ENCODE peak calls at places on chromosomes 12 and 14, in nine cellular contexts. K, S, L, B, V, O, Y, W and F are unnamed samples.
A peak's percentile ranks its signal among the peaks of the same experiment; 100 is the strongest.

GRCh38 chr14:52222901-52223300 is 44.6 kb upstream of the PTGDR start:
- DNase-seq in W (no peak), L (peak; percentile 8), V (no peak), B (no peak), S (no peak), Y (peak; percentile 13), K (no peak), O (no peak), F (no peak)

GRCh38 chr12:613996-614726 is 49.1 kb downstream of the NINJ2 start:
- DNase-seq in O (no peak), Y (peak; percentile 41), K (no peak), V (no peak), W (no peak), L (no peak), S (no peak), B (peak; percentile 23), F (no peak)

GRCh38 chr14:55807059-55807499 is 227.1 kb downstream of the KTN1 start:
- DNase-seq in S (peak; percentile 84), K (peak; percentile 70), B (peak; percentile 99), W (peak; percentile 8), O (peak; percentile 50), Y (no peak), V (peak; percentile 86), L (no peak), F (no peak)

GRCh38 chr12:93972411-93973208 is 175.8 kb upstream of the PLXNC1 start:
- DNase-seq in W (peak; percentile 82), K (no peak), V (no peak), Y (no peak), S (no peak), L (no peak), O (no peak), B (peak; percentile 54), F (no peak)

GRCh38 chr12:121110211-121110940 is 22.3 kb upstream of the P2RX7 start:
- DNase-seq in B (peak; percentile 79), S (peak; percentile 53), W (peak; percentile 78), K (peak; percentile 56), L (peak; percentile 63), V (peak; percentile 50), O (peak; percentile 23), Y (peak; percentile 74), F (peak; percentile 72)

GRCh38 chr12:63495974-63496373 is 172.3 kb downstream of the DPY19L2 start:
- DNase-seq in S (no peak), V (no peak), K (no peak), Y (no peak), O (peak; percentile 76), L (no peak), B (no peak), W (no peak), F (no peak)

GRCh38 chr12:120094485-120094884 is 22.1 kb downstream of the RAB35 start:
- DNase-seq in B (no peak), K (no peak), V (no peak), W (no peak), Y (no peak), S (no peak), L (no peak), O (no peak), F (no peak)

GRCh38 chr12:31035226-31035625 is 38.4 kb upstream of the DDX11 start:
- DNase-seq in W (peak; percentile 29), S (no peak), V (no peak), Y (no peak), B (no peak), K (no peak), L (no peak), O (no peak), F (no peak)

GRCh38 chr12:132451172-132451835 is 38.6 kb upstream of the FBRSL1 start:
- DNase-seq in K (no peak), Y (no peak), O (no peak), S (no peak), W (no peak), V (no peak), B (no peak), L (no peak), F (no peak)

GRCh38 chr12:103050273-103050672 is 92.8 kb downstream of the ASCL1 start:
- DNase-seq in S (no peak), B (no peak), Y (no peak), O (no peak), W (no peak), K (no peak), L (no peak), V (no peak), F (no peak)

GRCh38 chr12:67357726-67358125 is 88.6 kb downstream of the CAND1 start:
- DNase-seq in O (no peak), V (no peak), Y (no peak), B (no peak), S (no peak), K (no peak), W (no peak), L (no peak), F (no peak)

GRCh38 chr14:71321556-71322315 is 414.5 kb downstream of the PCNX1 start:
- DNase-seq in B (peak; percentile 60), O (peak; percentile 61), W (peak; percentile 64), S (no peak), K (peak; percentile 65), L (no peak), Y (no peak), V (no peak), F (no peak)

GRCh38 chr12:124567035-124567672 is at the start of gene NCOR2:
- DNase-seq in W (no peak), L (no peak), S (peak; percentile 16), B (no peak), Y (no peak), K (no peak), O (no peak), V (no peak), F (peak; percentile 54)

GRCh38 chr14:24430682-24431568 is 1.2 kb downstream of the KHNYN start:
- DNase-seq in W (peak; percentile 74), B (peak; percentile 61), L (no peak), V (no peak), S (no peak), O (no peak), Y (peak; percentile 41), K (no peak), F (no peak)

GRCh38 chr12:26746315-26746714 is 86.7 kb downstream of the ITPR2 start:
- DNase-seq in B (peak; percentile 56), V (no peak), K (no peak), O (no peak), S (no peak), L (no peak), W (peak; percentile 75), Y (no peak), F (no peak)

GRCh38 chr12:130017571-130018449 is 114.0 kb upstream of the TMEM132D start:
- DNase-seq in Y (no peak), O (no peak), V (no peak), L (no peak), K (no peak), S (no peak), W (no peak), B (no peak), F (no peak)

GRCh38 chr14:51240804-51241380 is 845 bp downstream of the TMX1 start:
- DNase-seq in Y (no peak), B (no peak), K (no peak), W (no peak), L (no peak), O (no peak), S (no peak), V (no peak), F (no peak)

GRCh38 chr12:71981149-71981548 is 42.5 kb downstream of the TPH2 start:
- DNase-seq in K (no peak), Y (no peak), L (no peak), B (peak; percentile 2), O (no peak), S (no peak), V (no peak), W (peak; percentile 1), F (no peak)

GRCh38 chr12:117032593-117033381 is 66.4 kb downstream of the TESC start:
- DNase-seq in O (no peak), S (no peak), K (no peak), W (peak; percentile 12), B (peak; percentile 27), V (no peak), L (no peak), Y (peak; percentile 33), F (no peak)

GRCh38 chr12:105369014-105369413 is 38.5 kb downstream of the C12orf75 start:
- DNase-seq in K (no peak), O (no peak), L (no peak), B (peak; percentile 68), Y (no peak), V (no peak), W (peak; percentile 84), S (no peak), F (no peak)

GRCh38 chr12:24027352-24027751 is 77.9 kb upstream of the SOX5 start:
- DNase-seq in W (no peak), S (no peak), B (no peak), Y (no peak), K (no peak), V (no peak), O (no peak), L (no peak), F (no peak)
- TF ChIP-seq CTCF in W (no peak), S (no peak), B (no peak), Y (no peak), K (no peak), V (no peak), O (no peak), L (no peak), F (no peak)

GRCh38 chr12:42145552-42146215 is 1.0 kb upstream of the GXYLT1 start:
- DNase-seq in S (no peak), B (no peak), O (no peak), W (no peak), V (no peak), K (no peak), L (no peak), Y (no peak), F (no peak)
- TF ChIP-seq CTCF in S (no peak), B (no peak), O (no peak), W (no peak), V (no peak), K (peak; percentile 8), L (no peak), Y (no peak), F (no peak)

DNA sequence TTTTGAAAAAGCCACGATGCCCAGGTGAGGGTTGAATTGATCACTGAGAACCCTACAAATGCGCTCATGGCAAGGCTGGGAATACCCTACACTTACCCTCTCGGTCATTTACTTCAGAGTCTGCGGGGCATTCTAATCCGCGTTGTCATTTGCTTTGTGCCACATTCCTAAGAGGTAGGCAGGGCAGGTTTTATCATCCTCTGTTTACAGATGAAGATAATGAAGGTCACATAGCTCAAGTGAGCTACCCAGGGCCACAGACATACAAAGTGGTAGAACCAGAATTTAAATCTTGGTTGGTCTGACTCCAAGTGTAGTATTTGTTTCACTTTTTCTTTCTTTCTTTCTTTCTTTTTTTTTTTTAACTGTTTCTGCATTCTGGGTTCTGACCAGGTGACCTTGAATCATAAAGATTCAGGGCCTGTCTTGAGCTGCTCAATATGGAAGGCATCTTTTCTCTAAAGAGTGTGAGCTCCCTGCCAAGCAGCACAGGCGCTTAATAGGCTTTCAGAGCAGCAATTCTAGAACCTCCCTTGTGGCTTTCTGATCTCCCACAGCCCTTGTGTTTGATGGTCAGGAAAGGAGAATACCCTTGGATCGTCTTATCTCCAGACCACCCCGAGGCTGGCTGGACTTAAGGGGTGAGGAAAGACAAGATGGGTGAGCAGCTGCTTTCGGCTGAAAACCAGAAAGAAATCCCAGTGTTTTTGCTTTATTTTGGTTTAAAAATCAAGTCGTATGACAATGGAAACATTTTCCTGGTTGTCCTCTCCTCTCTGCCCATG is 662 bp upstream of the BATF start:
- DNase-seq in W (no peak), O (peak; percentile 62), L (no peak), S (no peak), Y (no peak), B (no peak), K (no peak), V (no peak), F (no peak)
- TF ChIP-seq CTCF in W (no peak), O (no peak), L (no peak), S (no peak), Y (no peak), B (no peak), K (no peak), V (no peak), F (no peak)

GRCh38 chr14:100028990-100029677 is 36.1 kb upstream of the EVL start:
- DNase-seq in O (no peak), K (no peak), B (no peak), Y (no peak), V (no peak), S (no peak), W (peak; percentile 12), L (no peak), F (no peak)
- TF ChIP-seq CTCF in O (no peak), K (peak; percentile 5), B (no peak), Y (no peak), V (no peak), S (no peak), W (no peak), L (no peak), F (no peak)